ENCODE peak calls at places on chromosomes 11 and 22, in four cellular contexts. Q is K562, D is HepG2, H is H1. S is an unnamed sample.

GRCh38 chr22:17945851-17946690 is 78.3 kb downstream of the MICAL3 start:
- DNase-seq in H (no peak), D (no peak), Q (no peak), S (no peak)

GRCh38 chr11:40514124-40514523 is 945.3 kb downstream of the LRRC4C start:
- DNase-seq in H (no peak), D (no peak), Q (no peak), S (no peak)

GRCh38 chr22:36610567-36610966 is 81.6 kb upstream of the EIF3D start:
- DNase-seq in H (no peak), Q (no peak), D (no peak), S (no peak)

GRCh38 chr11:64092119-64092760 is 56.5 kb downstream of the FLRT1 start:
- DNase-seq in H (no peak), Q (peak), D (no peak), S (no peak)

GRCh38 chr22:35729309-35729698 is 11.6 kb downstream of the APOL5 start:
- DNase-seq in Q (no peak), D (no peak), H (no peak), S (no peak)

GRCh38 chr11:14253437-14253836 is 105.5 kb downstream of the RRAS2 start:
- DNase-seq in Q (no peak), D (no peak), H (no peak), S (no peak)

GRCh38 chr11:127052420-127052819 is 51.9 kb upstream of the KIRREL3 start:
- DNase-seq in Q (no peak), D (no peak), H (no peak), S (no peak)

GRCh38 chr11:82906236-82906635 is 4.7 kb downstream of the DDIAS start:
- DNase-seq in Q (no peak), D (peak), H (no peak), S (peak)

GRCh38 chr11:61353109-61354067 is 8.3 kb downstream of the CYB561A3 start:
- DNase-seq in D (no peak), H (no peak), Q (no peak), S (no peak)

GRCh38 chr11:67651976-67652895 is 1.7 kb upstream of the ACY3 start:
- DNase-seq in H (no peak), Q (no peak), D (no peak), S (no peak)

GRCh38 chr11:133038850-133039249 is 493.5 kb downstream of the OPCML start:
- DNase-seq in D (no peak), Q (no peak), H (no peak), S (no peak)

GRCh38 chr11:8035225-8035846 is 45.7 kb upstream of the TUB start:
- DNase-seq in Q (no peak), D (no peak), H (no peak), S (no peak)

GRCh38 chr11:47188262-47188661 is 2.0 kb upstream of the PACSIN3 start:
- DNase-seq in Q (no peak), H (no peak), D (no peak), S (no peak)

GRCh38 chr22:19175602-19176174 is 2.8 kb downstream of the SLC25A1 start:
- DNase-seq in Q (no peak), D (no peak), H (no peak), S (no peak)

GRCh38 chr11:58199271-58199670 is 4.7 kb downstream of the OR1S2 start:
- DNase-seq in H (no peak), Q (no peak), D (no peak), S (no peak)

GRCh38 chr11:7600205-7600775 is 73.0 kb downstream of the CYB5R2 start:
- DNase-seq in D (peak), Q (no peak), H (no peak), S (peak)

GRCh38 chr11:128470081-128470480 is 117.3 kb downstream of the ETS1 start:
- DNase-seq in Q (no peak), H (no peak), D (no peak), S (no peak)
- H3K9ac ChIP-seq in Q (no peak), H (no peak), D (no peak), S (no peak)

GRCh38 chr11:109085708-109086373 is 336.1 kb upstream of the C11orf87 start:
- DNase-seq in D (no peak), H (no peak), Q (no peak), S (no peak)
- TF ChIP-seq JUN in D (no peak), H (no peak), Q (no peak), S (no peak)

DNA sequence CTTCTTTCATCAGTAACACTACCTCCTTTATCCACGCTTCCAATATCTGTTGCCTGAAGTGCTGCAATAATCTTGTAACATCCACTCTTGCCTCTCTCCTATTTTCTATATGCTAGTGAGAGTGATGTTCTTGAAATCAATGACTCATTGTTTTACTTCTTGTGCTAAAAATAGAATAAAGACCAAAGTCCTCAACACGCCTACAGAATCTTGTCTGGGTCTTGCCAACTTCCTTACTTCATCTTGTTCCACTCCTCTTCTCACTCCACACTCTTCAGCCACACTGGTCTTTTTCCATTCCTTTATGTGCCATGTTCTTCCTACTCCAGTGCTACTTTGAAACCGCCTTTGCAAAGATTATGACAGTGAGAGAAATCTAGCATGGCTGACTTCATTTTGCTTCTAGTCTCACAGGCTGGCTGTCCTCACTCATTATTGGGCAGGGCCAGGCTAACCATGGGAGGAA is 136.4 kb downstream of the CCDC81 start:
- DNase-seq in Q (peak), H (no peak), D (no peak), S (peak)
- H3K9ac ChIP-seq in Q (no peak), H (no peak), D (no peak), S (no peak)

GRCh38 chr11:19868281-19868821 is 155.7 kb downstream of the NAV2 start:
- DNase-seq in Q (no peak), D (no peak), H (no peak), S (peak)
- TF ChIP-seq JUN in Q (no peak), D (no peak), H (no peak), S (no peak)

DNA sequence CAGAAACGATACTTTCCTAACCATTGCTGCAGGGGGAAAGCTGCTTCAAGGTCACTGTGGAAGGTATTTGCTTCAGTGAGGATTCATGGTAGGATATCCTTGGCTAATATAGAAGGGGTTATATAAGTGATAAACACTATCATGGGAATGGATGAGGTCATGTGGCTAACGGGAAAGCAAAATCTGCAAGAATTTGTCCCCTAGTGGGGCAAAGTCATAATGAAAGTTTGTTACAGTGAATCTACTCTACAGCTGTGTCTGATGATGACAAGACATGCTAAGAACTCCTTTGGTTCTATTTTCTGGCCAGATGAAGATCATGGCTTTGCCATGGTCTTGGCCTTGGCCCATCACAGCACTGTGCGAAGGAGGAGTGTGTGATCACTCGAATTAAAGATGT is 13.8 kb downstream of the MMP20 start:
- DNase-seq in D (no peak), Q (no peak), H (no peak), S (no peak)
- H3K9ac ChIP-seq in D (no peak), Q (no peak), H (no peak), S (no peak)

GRCh38 chr11:75383246-75383645 is 16.1 kb upstream of the RPS3 start:
- DNase-seq in H (no peak), D (no peak), Q (no peak), S (no peak)
- TF ChIP-seq JUN in H (no peak), D (no peak), Q (no peak), S (no peak)

GRCh38 chr22:50532353-50532700 is 2.5 kb upstream of the TYMP start:
- DNase-seq in Q (no peak), D (no peak), H (no peak), S (no peak)
- H3K9ac ChIP-seq in Q (no peak), D (peak), H (no peak), S (no peak)

DNA sequence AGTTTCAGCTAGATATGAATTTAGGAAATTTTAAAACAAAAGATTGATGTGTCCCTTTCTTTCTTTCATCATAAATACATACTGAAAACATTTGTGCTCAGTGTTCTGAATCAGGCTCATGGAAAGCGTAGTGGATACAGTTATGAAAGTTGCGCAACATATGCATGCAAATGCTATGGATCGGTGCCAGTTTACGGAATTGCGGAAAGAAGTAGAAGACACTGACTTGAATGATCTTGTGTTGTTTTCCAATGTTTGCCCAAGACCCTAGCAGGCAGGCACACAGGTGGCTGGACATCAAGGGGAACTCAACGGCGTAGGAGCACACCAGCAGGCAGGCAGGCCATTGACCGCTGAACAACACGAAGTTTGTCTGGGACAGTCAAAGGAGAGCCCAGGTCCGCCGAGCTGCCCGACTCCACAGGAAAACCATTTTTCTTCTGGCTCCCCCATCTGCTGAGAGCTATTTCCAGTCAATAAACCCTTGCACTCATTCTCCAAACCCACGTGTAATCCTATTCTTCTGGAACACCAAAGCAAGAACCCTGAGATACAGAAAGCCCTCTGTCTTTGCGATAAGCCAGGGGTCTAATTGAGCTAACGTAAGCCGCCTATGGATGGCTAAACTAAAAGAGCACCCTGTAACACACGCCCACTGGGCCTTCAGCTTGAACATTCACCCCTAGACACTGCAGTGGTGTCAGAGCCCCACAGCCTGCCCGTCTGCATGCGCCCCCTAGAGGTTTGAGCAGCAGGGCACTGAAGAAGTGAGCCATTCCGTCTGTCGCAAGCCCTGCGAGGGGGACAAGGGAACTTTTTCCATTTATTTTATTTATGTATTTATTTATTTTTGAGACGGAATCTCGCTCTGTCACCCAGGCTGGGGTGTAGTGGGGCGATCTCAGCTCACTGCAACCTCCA is 7.4 kb upstream of the BIRC3 start:
- DNase-seq in D (peak), Q (no peak), H (peak), S (no peak)
- TF ChIP-seq JUN in D (no peak), Q (no peak), H (no peak), S (no peak)

GRCh38 chr11:4059424-4059823 is 35.2 kb upstream of the RRM1 start:
- DNase-seq in D (no peak), H (no peak), Q (no peak), S (no peak)
- H3K9ac ChIP-seq in D (no peak), H (no peak), Q (no peak), S (no peak)

GRCh38 chr11:73330569-73331093 is 22.6 kb downstream of the ARHGEF17 start:
- DNase-seq in D (peak), H (no peak), Q (peak), S (peak)
- TF ChIP-seq JUN in D (no peak), H (no peak), Q (no peak), S (no peak)